ENCODE peak calls at places on chromosomes 7 and 10, in eight cellular contexts. X is stomach; C is ascending aorta; F is upper lobe of right lung; Y is prostate gland; Q is CD4-positive, alpha-beta T cell; V is Panc1; P is substantia nigra. S is an unnamed sample.

GRCh38 chr10:119360181-119360921 is 153.0 kb downstream of the GRK5 start:
- DNase-seq in C (no peak), X (no peak), V (no peak), F (peak; percentile 60), P (no peak), Y (no peak), Q (no peak), S (no peak)

GRCh38 chr7:100563809-100564400 is 9.8 kb downstream of the SAP25 start:
- DNase-seq in P (peak; percentile 56), V (peak; percentile 53), F (peak; percentile 90), Q (peak; percentile 84), X (peak; percentile 89), Y (peak; percentile 76), C (peak; percentile 89), S (peak; percentile 58)

GRCh38 chr7:121824276-121824675 is 48.7 kb upstream of the PTPRZ1 start:
- DNase-seq in Y (no peak), C (no peak), Q (no peak), P (no peak), X (no peak), F (no peak), V (no peak), S (no peak)

GRCh38 chr10:35874326-35875070 is 232.4 kb upstream of the FZD8 start:
- DNase-seq in Q (no peak), C (no peak), P (no peak), X (no peak), V (no peak), F (no peak), Y (no peak), S (no peak)

GRCh38 chr7:121419201-121420148 is 23.4 kb upstream of the FAM3C start:
- DNase-seq in F (no peak), X (peak; percentile 29), V (no peak), C (no peak), Q (no peak), Y (no peak), P (no peak), S (no peak)

GRCh38 chr10:47166405-47166777 is 133.6 kb upstream of the GDF10 start:
- DNase-seq in X (no peak), Y (no peak), Q (no peak), V (no peak), P (no peak), C (no peak), F (no peak), S (no peak)

GRCh38 chr10:789831-790701 is 100.6 kb upstream of the DIP2C start:
- DNase-seq in P (no peak), Y (no peak), Q (no peak), V (no peak), X (peak; percentile 49), F (no peak), C (no peak), S (no peak)

GRCh38 chr10:110083884-110084283 is 76.1 kb downstream of the ADD3 start:
- DNase-seq in X (no peak), C (no peak), F (no peak), P (no peak), V (no peak), Q (no peak), Y (no peak), S (no peak)

DNA sequence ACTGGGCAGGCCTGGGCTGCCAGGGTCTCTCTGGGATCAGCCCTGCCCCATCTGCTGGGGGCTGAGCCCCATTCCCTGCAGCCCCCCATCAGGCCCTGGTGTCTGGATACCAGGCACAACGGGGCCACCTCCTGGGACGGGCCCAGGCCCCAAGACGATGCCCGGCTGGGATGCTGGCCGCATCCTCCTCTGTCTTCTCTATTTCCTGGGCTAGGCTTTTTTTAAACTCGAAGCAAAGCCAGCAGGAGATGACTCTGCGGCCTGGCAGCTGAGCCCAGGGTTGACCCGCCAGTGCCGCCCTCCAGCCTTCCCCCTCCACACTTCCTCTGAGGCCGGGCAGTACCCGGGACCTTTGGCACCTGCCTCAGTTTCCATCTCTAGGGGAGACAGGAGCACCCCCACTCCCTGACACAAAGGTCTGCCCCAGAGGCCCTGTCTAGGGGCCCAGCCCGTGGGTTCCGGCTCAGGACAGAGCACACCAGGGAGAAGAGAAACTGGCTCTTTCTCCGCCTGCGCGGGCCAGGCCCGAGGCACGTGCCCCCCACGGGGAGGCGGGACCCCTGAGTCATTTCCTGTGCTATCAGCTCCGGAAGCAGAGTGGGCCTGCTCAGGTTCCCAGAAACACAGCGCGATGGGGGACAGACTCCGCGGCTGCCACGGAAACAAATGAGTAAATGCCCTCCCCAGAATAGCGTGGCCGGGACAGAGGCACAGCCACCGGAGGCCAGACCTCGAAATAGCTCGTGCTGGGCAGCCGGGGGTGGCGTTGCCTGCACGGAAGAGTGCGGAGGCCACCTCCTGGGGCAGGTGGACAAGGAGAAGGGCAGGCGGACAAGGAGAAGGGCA is 84.6 kb upstream of the PDGFA start:
- DNase-seq in Q (peak; percentile 90), V (no peak), X (peak; percentile 68), C (peak; percentile 98), Y (peak; percentile 45), P (peak; percentile 73), F (peak; percentile 90), S (peak; percentile 90)
- H3K27ac ChIP-seq in Q (peak overlapping the region; percentile 96), V (no peak overlapping the region), X (peak overlapping the region; percentile 81), C (peak overlapping the region; percentile 98), Y (peak overlapping the region; percentile 53), P (peak overlapping the region; percentile 78), F (peak overlapping the region; percentile 92), S (peak overlapping the region; percentile 98)

GRCh38 chr10:100163704-100164621 is 21.9 kb downstream of the ERLIN1 start:
- DNase-seq in Q (no peak), X (no peak), P (no peak), C (no peak), V (no peak), Y (no peak), F (no peak), S (no peak)

GRCh38 chr10:100172349-100172748 is 13.5 kb downstream of the ERLIN1 start:
- DNase-seq in Q (no peak), P (no peak), F (no peak), C (no peak), X (no peak), V (no peak), Y (no peak), S (no peak)

GRCh38 chr10:100168313-100168643 is 17.6 kb downstream of the ERLIN1 start:
- DNase-seq in V (no peak), Y (no peak), X (no peak), C (no peak), Q (no peak), F (no peak), P (no peak), S (no peak)

GRCh38 chr10:100173035-100173434 is 12.8 kb downstream of the ERLIN1 start:
- DNase-seq in F (no peak), P (no peak), V (no peak), Y (no peak), Q (no peak), C (no peak), X (no peak), S (no peak)

DNA sequence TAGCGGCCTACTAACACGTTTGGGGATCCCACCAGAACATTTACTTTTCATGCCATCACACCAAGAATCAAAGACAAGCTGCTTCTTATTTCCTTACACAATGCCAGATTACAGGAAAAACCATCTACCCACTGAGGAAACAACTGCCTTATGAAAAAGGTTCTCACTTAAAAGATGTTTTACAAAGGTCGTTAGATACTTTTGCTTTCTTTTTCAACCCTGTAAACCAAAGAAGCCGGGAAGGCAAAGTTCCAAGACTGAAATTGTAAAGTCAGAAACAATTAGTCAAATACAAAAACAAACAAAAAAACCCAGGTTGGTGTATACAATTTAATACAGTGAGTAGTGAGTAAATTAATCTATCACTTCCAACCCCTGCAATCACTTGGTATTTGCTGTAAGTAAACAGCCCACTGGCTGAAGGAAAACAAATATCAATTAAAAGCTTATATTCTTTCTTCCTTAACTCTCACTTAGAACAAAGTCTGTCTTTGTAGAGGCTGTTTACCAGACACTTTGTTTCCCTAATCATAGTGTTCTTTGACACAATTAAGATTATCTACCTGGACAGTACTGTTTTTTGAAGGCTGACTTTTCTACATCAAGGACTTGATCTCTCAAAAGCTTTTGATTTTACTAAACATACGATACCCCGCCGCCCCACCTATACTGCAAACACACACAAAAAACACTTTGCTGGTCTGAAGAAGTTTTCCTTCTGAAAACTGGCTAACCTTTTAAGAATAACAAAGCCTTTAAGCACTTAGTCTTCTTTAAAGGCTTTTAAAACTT is 18.1 kb downstream of the ERLIN1 start:
- DNase-seq in P (no peak), Y (no peak), X (no peak), Q (no peak), V (no peak), C (no peak), F (no peak), S (no peak)
- H3K27ac ChIP-seq in P (no peak overlapping the region), Y (no peak overlapping the region), X (peak overlapping the region; percentile 65), Q (peak overlapping the region; percentile 4), V (peak overlapping the region; percentile 14), C (no peak overlapping the region), F (peak overlapping the region; percentile 32), S (no peak overlapping the region)

GRCh38 chr10:17074548-17074860 is 55.1 kb downstream of the CUBN start:
- DNase-seq in Y (no peak), F (no peak), X (no peak), P (no peak), C (no peak), V (no peak), Q (no peak), S (no peak)

GRCh38 chr10:17076626-17077025 is 53.0 kb downstream of the CUBN start:
- DNase-seq in V (no peak), Y (no peak), P (no peak), X (no peak), Q (no peak), F (no peak), C (no peak), S (no peak)

GRCh38 chr10:17073720-17074547 is 55.7 kb downstream of the CUBN start:
- DNase-seq in Y (no peak), Q (no peak), X (no peak), V (no peak), P (no peak), C (no peak), F (no peak), S (no peak)

GRCh38 chr10:17075975-17076374 is 53.6 kb downstream of the CUBN start:
- DNase-seq in P (no peak), V (no peak), Q (no peak), F (no peak), Y (no peak), C (no peak), X (no peak), S (no peak)

DNA sequence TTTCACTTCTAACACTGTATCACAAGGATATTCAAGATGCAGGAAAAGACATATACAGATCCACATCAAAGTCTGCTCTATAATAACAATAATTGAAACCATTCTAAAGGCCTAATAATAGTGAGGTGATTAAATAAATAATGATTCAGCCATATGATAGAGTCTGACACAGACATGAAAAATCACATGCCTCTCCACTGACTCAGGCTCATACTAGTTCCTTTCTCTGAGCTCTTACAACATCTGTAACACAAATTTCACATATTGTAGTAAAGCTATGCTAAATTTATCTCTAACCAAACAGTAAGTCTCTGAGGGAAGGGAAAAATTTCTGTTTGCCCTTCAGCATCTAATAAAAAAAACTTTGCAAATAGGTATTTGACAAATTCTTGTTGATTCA is 54.1 kb downstream of the CUBN start:
- DNase-seq in V (peak; percentile 87), P (no peak), Q (no peak), F (no peak), C (peak; percentile 75), Y (no peak), X (no peak), S (no peak)
- H3K27ac ChIP-seq in V (peak overlapping the region; percentile 72), P (no peak overlapping the region), Q (no peak overlapping the region), F (peak overlapping the region; percentile 28), C (peak overlapping the region; percentile 84), Y (no peak overlapping the region), X (peak overlapping the region; percentile 16), S (peak overlapping the region; percentile 76)

DNA sequence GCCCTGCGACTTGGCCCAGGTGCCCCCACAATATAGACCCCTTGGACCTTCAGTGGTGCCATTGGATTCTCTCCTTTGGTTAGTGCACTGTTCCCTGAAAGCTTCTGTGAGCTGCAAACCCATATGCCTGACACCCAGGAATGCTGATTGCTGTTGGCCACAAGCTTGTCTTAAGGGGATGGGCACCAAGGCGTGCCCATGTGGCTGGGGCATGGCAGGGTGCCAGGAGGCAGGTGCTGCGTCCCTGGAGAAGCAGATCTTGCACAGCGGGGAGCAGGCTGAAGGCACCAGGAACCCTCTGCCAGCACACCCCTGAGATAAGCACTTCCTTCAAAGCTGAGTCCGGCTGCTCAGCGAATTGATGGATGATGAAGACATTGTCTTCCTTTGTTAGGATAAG is 411.8 kb downstream of the SDK1 start:
- DNase-seq in P (no peak), F (no peak), V (no peak), Y (no peak), Q (no peak), X (peak; percentile 42), C (no peak), S (no peak)
- H3K27ac ChIP-seq in P (no peak overlapping the region), F (no peak overlapping the region), V (peak overlapping the region; percentile 20), Y (no peak overlapping the region), Q (no peak overlapping the region), X (no peak overlapping the region), C (no peak overlapping the region), S (no peak overlapping the region)